ENCODE peak calls at places on chromosomes 16 and 17, in eight cellular contexts. One of them, this sample, is unnamed.

GRCh38 chr16:87851141-87851587 is 18.1 kb downstream of the SLC7A5 start:
- DNase-seq in NCI-H1694 treated with DMSO at 0.1 percent for 48 hours: no peak
- DNase-seq in NCI-H1436: peak
- DNase-seq in activated CD4-positive, alpha-beta T cell treated with anti-CD3 and anti-CD28 coated beads, Interleukin-2, amount 10 ng/mL, durations not matched to agents 24 days and 14 days: no peak
- DNase-seq in neural crest cell: no peak
- DNase-seq in HCT116: no peak
- DNase-seq in H1: no peak
- DNase-seq in stomach: no peak
- DNase-seq in this sample: no peak

GRCh38 chr16:89135166-89135565 is 36.4 kb upstream of the CDH15 start:
- DNase-seq in stomach: no peak
- DNase-seq in HCT116: no peak
- DNase-seq in NCI-H1436: no peak
- DNase-seq in NCI-H1694 treated with DMSO at 0.1 percent for 48 hours: no peak
- DNase-seq in activated CD4-positive, alpha-beta T cell treated with anti-CD3 and anti-CD28 coated beads, Interleukin-2, amount 10 ng/mL, durations not matched to agents 24 days and 14 days: no peak
- DNase-seq in H1: no peak
- DNase-seq in neural crest cell: no peak
- DNase-seq in this sample: no peak

GRCh38 chr16:4612977-4613635 is 1.6 kb downstream of the UBALD1 start:
- DNase-seq in HCT116: no peak
- DNase-seq in activated CD4-positive, alpha-beta T cell treated with anti-CD3 and anti-CD28 coated beads, Interleukin-2, amount 10 ng/mL, durations not matched to agents 24 days and 14 days: no peak
- DNase-seq in neural crest cell: no peak
- DNase-seq in NCI-H1436: no peak
- DNase-seq in stomach: no peak
- DNase-seq in H1: no peak
- DNase-seq in NCI-H1694 treated with DMSO at 0.1 percent for 48 hours: no peak
- DNase-seq in this sample: no peak

GRCh38 chr17:78781339-78782304 is at the start of gene CYTH1:
- DNase-seq in NCI-H1436: peak
- DNase-seq in NCI-H1694 treated with DMSO at 0.1 percent for 48 hours: no peak
- DNase-seq in HCT116: no peak
- DNase-seq in H1: peak
- DNase-seq in activated CD4-positive, alpha-beta T cell treated with anti-CD3 and anti-CD28 coated beads, Interleukin-2, amount 10 ng/mL, durations not matched to agents 24 days and 14 days: peak
- DNase-seq in neural crest cell: peak
- DNase-seq in stomach: peak
- DNase-seq in this sample: no peak

GRCh38 chr16:85570213-85570734 is 42.8 kb upstream of the GSE1 start:
- DNase-seq in activated CD4-positive, alpha-beta T cell treated with anti-CD3 and anti-CD28 coated beads, Interleukin-2, amount 10 ng/mL, durations not matched to agents 24 days and 14 days: no peak
- DNase-seq in H1: no peak
- DNase-seq in NCI-H1436: no peak
- DNase-seq in HCT116: peak
- DNase-seq in NCI-H1694 treated with DMSO at 0.1 percent for 48 hours: no peak
- DNase-seq in neural crest cell: no peak
- DNase-seq in stomach: peak
- DNase-seq in this sample: no peak

GRCh38 chr17:82754297-82755208 is 2.7 kb downstream of the TBCD start:
- DNase-seq in activated CD4-positive, alpha-beta T cell treated with anti-CD3 and anti-CD28 coated beads, Interleukin-2, amount 10 ng/mL, durations not matched to agents 24 days and 14 days: peak
- DNase-seq in H1: peak
- DNase-seq in stomach: no peak
- DNase-seq in neural crest cell: no peak
- DNase-seq in HCT116: peak
- DNase-seq in NCI-H1694 treated with DMSO at 0.1 percent for 48 hours: no peak
- DNase-seq in NCI-H1436: peak
- DNase-seq in this sample: no peak

GRCh38 chr16:68640972-68641371 is 4.1 kb upstream of the CDH3 start:
- DNase-seq in stomach: peak
- DNase-seq in HCT116: no peak
- DNase-seq in NCI-H1694 treated with DMSO at 0.1 percent for 48 hours: no peak
- DNase-seq in neural crest cell: no peak
- DNase-seq in NCI-H1436: no peak
- DNase-seq in H1: no peak
- DNase-seq in activated CD4-positive, alpha-beta T cell treated with anti-CD3 and anti-CD28 coated beads, Interleukin-2, amount 10 ng/mL, durations not matched to agents 24 days and 14 days: no peak
- DNase-seq in this sample: no peak

GRCh38 chr16:71514476-71514875 is 11.8 kb upstream of the CHST4 start:
- DNase-seq in HCT116: no peak
- DNase-seq in neural crest cell: no peak
- DNase-seq in NCI-H1694 treated with DMSO at 0.1 percent for 48 hours: no peak
- DNase-seq in H1: no peak
- DNase-seq in activated CD4-positive, alpha-beta T cell treated with anti-CD3 and anti-CD28 coated beads, Interleukin-2, amount 10 ng/mL, durations not matched to agents 24 days and 14 days: no peak
- DNase-seq in NCI-H1436: no peak
- DNase-seq in stomach: no peak
- DNase-seq in this sample: no peak

GRCh38 chr17:27343972-27344607 is 50.2 kb downstream of the WSB1 start:
- DNase-seq in neural crest cell: no peak
- DNase-seq in stomach: no peak
- DNase-seq in NCI-H1436: no peak
- DNase-seq in NCI-H1694 treated with DMSO at 0.1 percent for 48 hours: no peak
- DNase-seq in H1: no peak
- DNase-seq in HCT116: no peak
- DNase-seq in activated CD4-positive, alpha-beta T cell treated with anti-CD3 and anti-CD28 coated beads, Interleukin-2, amount 10 ng/mL, durations not matched to agents 24 days and 14 days: no peak
- DNase-seq in this sample: no peak

GRCh38 chr16:77558786-77559185 is 124.0 kb upstream of the ADAMTS18 start:
- DNase-seq in HCT116: no peak
- DNase-seq in NCI-H1436: no peak
- DNase-seq in activated CD4-positive, alpha-beta T cell treated with anti-CD3 and anti-CD28 coated beads, Interleukin-2, amount 10 ng/mL, durations not matched to agents 24 days and 14 days: no peak
- DNase-seq in stomach: no peak
- DNase-seq in neural crest cell: no peak
- DNase-seq in H1: no peak
- DNase-seq in NCI-H1694 treated with DMSO at 0.1 percent for 48 hours: no peak
- DNase-seq in this sample: no peak

GRCh38 chr17:82399030-82399429 is 19.1 kb upstream of the HEXD start:
- DNase-seq in activated CD4-positive, alpha-beta T cell treated with anti-CD3 and anti-CD28 coated beads, Interleukin-2, amount 10 ng/mL, durations not matched to agents 24 days and 14 days: no peak
- DNase-seq in HCT116: no peak
- DNase-seq in NCI-H1436: no peak
- DNase-seq in NCI-H1694 treated with DMSO at 0.1 percent for 48 hours: peak
- DNase-seq in neural crest cell: no peak
- DNase-seq in stomach: no peak
- DNase-seq in H1: no peak
- DNase-seq in this sample: no peak

GRCh38 chr17:81342062-81342699 is 47.1 kb upstream of the SLC38A10 start:
- DNase-seq in activated CD4-positive, alpha-beta T cell treated with anti-CD3 and anti-CD28 coated beads, Interleukin-2, amount 10 ng/mL, durations not matched to agents 24 days and 14 days: no peak
- DNase-seq in NCI-H1694 treated with DMSO at 0.1 percent for 48 hours: no peak
- DNase-seq in HCT116: no peak
- DNase-seq in neural crest cell: no peak
- DNase-seq in H1: no peak
- DNase-seq in NCI-H1436: no peak
- DNase-seq in stomach: no peak
- DNase-seq in this sample: no peak

GRCh38 chr17:61400058-61400785 is 579 bp downstream of the TBX2 start:
- DNase-seq in stomach: no peak
- DNase-seq in H1: peak
- DNase-seq in NCI-H1694 treated with DMSO at 0.1 percent for 48 hours: peak
- DNase-seq in HCT116: no peak
- DNase-seq in NCI-H1436: no peak
- DNase-seq in neural crest cell: no peak
- DNase-seq in activated CD4-positive, alpha-beta T cell treated with anti-CD3 and anti-CD28 coated beads, Interleukin-2, amount 10 ng/mL, durations not matched to agents 24 days and 14 days: no peak
- DNase-seq in this sample: no peak

GRCh38 chr16:50338371-50339231 is 30.2 kb downstream of the BRD7 start:
- DNase-seq in HCT116: no peak
- DNase-seq in NCI-H1694 treated with DMSO at 0.1 percent for 48 hours: no peak
- DNase-seq in NCI-H1436: no peak
- DNase-seq in neural crest cell: no peak
- DNase-seq in stomach: no peak
- DNase-seq in H1: no peak
- DNase-seq in activated CD4-positive, alpha-beta T cell treated with anti-CD3 and anti-CD28 coated beads, Interleukin-2, amount 10 ng/mL, durations not matched to agents 24 days and 14 days: no peak
- DNase-seq in this sample: no peak

GRCh38 chr17:32498362-32498761 is 11.6 kb downstream of the CDK5R1 start:
- DNase-seq in H1: peak
- DNase-seq in neural crest cell: no peak
- DNase-seq in NCI-H1694 treated with DMSO at 0.1 percent for 48 hours: no peak
- DNase-seq in stomach: no peak
- DNase-seq in activated CD4-positive, alpha-beta T cell treated with anti-CD3 and anti-CD28 coated beads, Interleukin-2, amount 10 ng/mL, durations not matched to agents 24 days and 14 days: peak
- DNase-seq in NCI-H1436: no peak
- DNase-seq in HCT116: no peak
- DNase-seq in this sample: no peak

GRCh38 chr16:50067290-50067853 is 1.6 kb downstream of the HEATR3 start:
- DNase-seq in HCT116: peak
- DNase-seq in neural crest cell: peak
- DNase-seq in activated CD4-positive, alpha-beta T cell treated with anti-CD3 and anti-CD28 coated beads, Interleukin-2, amount 10 ng/mL, durations not matched to agents 24 days and 14 days: peak
- DNase-seq in NCI-H1694 treated with DMSO at 0.1 percent for 48 hours: peak
- DNase-seq in H1: peak
- DNase-seq in NCI-H1436: peak
- DNase-seq in stomach: no peak
- DNase-seq in this sample: peak

GRCh38 chr16:79599256-79599836 is 1.2 kb downstream of the MAF start:
- DNase-seq in activated CD4-positive, alpha-beta T cell treated with anti-CD3 and anti-CD28 coated beads, Interleukin-2, amount 10 ng/mL, durations not matched to agents 24 days and 14 days: peak
- DNase-seq in NCI-H1436: peak
- DNase-seq in NCI-H1694 treated with DMSO at 0.1 percent for 48 hours: no peak
- DNase-seq in neural crest cell: peak
- DNase-seq in H1: peak
- DNase-seq in HCT116: no peak
- DNase-seq in stomach: no peak
- DNase-seq in this sample: no peak

GRCh38 chr16:88297178-88297720 is 85.5 kb upstream of the ZNF469 start:
- DNase-seq in activated CD4-positive, alpha-beta T cell treated with anti-CD3 and anti-CD28 coated beads, Interleukin-2, amount 10 ng/mL, durations not matched to agents 24 days and 14 days: no peak
- DNase-seq in H1: no peak
- DNase-seq in stomach: no peak
- DNase-seq in NCI-H1694 treated with DMSO at 0.1 percent for 48 hours: no peak
- DNase-seq in neural crest cell: no peak
- DNase-seq in HCT116: no peak
- DNase-seq in NCI-H1436: no peak
- DNase-seq in this sample: no peak

GRCh38 chr17:17180141-17180603 is 26.0 kb downstream of the PLD6 start:
- DNase-seq in HCT116: no peak
- DNase-seq in activated CD4-positive, alpha-beta T cell treated with anti-CD3 and anti-CD28 coated beads, Interleukin-2, amount 10 ng/mL, durations not matched to agents 24 days and 14 days: peak
- DNase-seq in H1: no peak
- DNase-seq in neural crest cell: no peak
- DNase-seq in NCI-H1694 treated with DMSO at 0.1 percent for 48 hours: no peak
- DNase-seq in NCI-H1436: no peak
- DNase-seq in stomach: no peak
- DNase-seq in this sample: no peak

GRCh38 chr16:22672830-22673210 is 141.1 kb upstream of the HS3ST2 start:
- DNase-seq in HCT116: no peak
- DNase-seq in neural crest cell: no peak
- DNase-seq in stomach: no peak
- DNase-seq in activated CD4-positive, alpha-beta T cell treated with anti-CD3 and anti-CD28 coated beads, Interleukin-2, amount 10 ng/mL, durations not matched to agents 24 days and 14 days: no peak
- DNase-seq in NCI-H1436: no peak
- DNase-seq in NCI-H1694 treated with DMSO at 0.1 percent for 48 hours: no peak
- DNase-seq in H1: peak
- DNase-seq in this sample: no peak

GRCh38 chr17:75646626-75646968 is 13.4 kb downstream of the SMIM5 start:
- DNase-seq in NCI-H1694 treated with DMSO at 0.1 percent for 48 hours: no peak
- DNase-seq in HCT116: no peak
- DNase-seq in H1: no peak
- DNase-seq in stomach: no peak
- DNase-seq in activated CD4-positive, alpha-beta T cell treated with anti-CD3 and anti-CD28 coated beads, Interleukin-2, amount 10 ng/mL, durations not matched to agents 24 days and 14 days: no peak
- DNase-seq in neural crest cell: no peak
- DNase-seq in NCI-H1436: no peak
- DNase-seq in this sample: no peak

GRCh38 chr16:85238233-85238647 is 126.0 kb upstream of the CIBAR2 start:
- DNase-seq in stomach: peak
- DNase-seq in NCI-H1694 treated with DMSO at 0.1 percent for 48 hours: peak
- DNase-seq in neural crest cell: no peak
- DNase-seq in activated CD4-positive, alpha-beta T cell treated with anti-CD3 and anti-CD28 coated beads, Interleukin-2, amount 10 ng/mL, durations not matched to agents 24 days and 14 days: no peak
- DNase-seq in NCI-H1436: no peak
- DNase-seq in HCT116: no peak
- DNase-seq in H1: peak
- DNase-seq in this sample: no peak

GRCh38 chr16:54284319-54284930 is 2.2 kb downstream of the IRX3 start:
- DNase-seq in activated CD4-positive, alpha-beta T cell treated with anti-CD3 and anti-CD28 coated beads, Interleukin-2, amount 10 ng/mL, durations not matched to agents 24 days and 14 days: peak
- DNase-seq in stomach: peak
- DNase-seq in NCI-H1436: no peak
- DNase-seq in H1: peak
- DNase-seq in neural crest cell: no peak
- DNase-seq in NCI-H1694 treated with DMSO at 0.1 percent for 48 hours: no peak
- DNase-seq in HCT116: no peak
- DNase-seq in this sample: no peak

GRCh38 chr17:60151355-60151754 is 1.6 kb downstream of the CA4 start:
- DNase-seq in HCT116: no peak
- DNase-seq in activated CD4-positive, alpha-beta T cell treated with anti-CD3 and anti-CD28 coated beads, Interleukin-2, amount 10 ng/mL, durations not matched to agents 24 days and 14 days: peak
- DNase-seq in NCI-H1694 treated with DMSO at 0.1 percent for 48 hours: no peak
- DNase-seq in NCI-H1436: no peak
- DNase-seq in H1: peak
- DNase-seq in neural crest cell: no peak
- DNase-seq in stomach: no peak
- DNase-seq in this sample: no peak

GRCh38 chr16:1315081-1316032 is 5.9 kb downstream of the UBE2I start:
- DNase-seq in HCT116: no peak
- DNase-seq in NCI-H1436: no peak
- DNase-seq in H1: no peak
- DNase-seq in activated CD4-positive, alpha-beta T cell treated with anti-CD3 and anti-CD28 coated beads, Interleukin-2, amount 10 ng/mL, durations not matched to agents 24 days and 14 days: no peak
- DNase-seq in NCI-H1694 treated with DMSO at 0.1 percent for 48 hours: no peak
- DNase-seq in stomach: no peak
- DNase-seq in neural crest cell: no peak
- DNase-seq in this sample: no peak

GRCh38 chr16:9793623-9794022 is 388.6 kb downstream of the GRIN2A start:
- DNase-seq in NCI-H1694 treated with DMSO at 0.1 percent for 48 hours: no peak
- DNase-seq in H1: no peak
- DNase-seq in HCT116: no peak
- DNase-seq in activated CD4-positive, alpha-beta T cell treated with anti-CD3 and anti-CD28 coated beads, Interleukin-2, amount 10 ng/mL, durations not matched to agents 24 days and 14 days: no peak
- DNase-seq in NCI-H1436: no peak
- DNase-seq in neural crest cell: no peak
- DNase-seq in stomach: no peak
- DNase-seq in this sample: no peak

GRCh38 chr16:969508-970378 is 1.0 kb downstream of the LMF1 start:
- DNase-seq in HCT116: no peak
- DNase-seq in H1: peak
- DNase-seq in NCI-H1436: no peak
- DNase-seq in neural crest cell: no peak
- DNase-seq in NCI-H1694 treated with DMSO at 0.1 percent for 48 hours: no peak
- DNase-seq in stomach: no peak
- DNase-seq in activated CD4-positive, alpha-beta T cell treated with anti-CD3 and anti-CD28 coated beads, Interleukin-2, amount 10 ng/mL, durations not matched to agents 24 days and 14 days: no peak
- DNase-seq in this sample: no peak

GRCh38 chr16:10941127-10941933 is 938 bp downstream of the DEXI start:
- DNase-seq in neural crest cell: no peak
- DNase-seq in HCT116: no peak
- DNase-seq in H1: peak
- DNase-seq in stomach: no peak
- DNase-seq in NCI-H1694 treated with DMSO at 0.1 percent for 48 hours: no peak
- DNase-seq in activated CD4-positive, alpha-beta T cell treated with anti-CD3 and anti-CD28 coated beads, Interleukin-2, amount 10 ng/mL, durations not matched to agents 24 days and 14 days: peak
- DNase-seq in NCI-H1436: no peak
- DNase-seq in this sample: no peak

GRCh38 chr17:50028207-50029120 is 27.4 kb upstream of the ITGA3 start:
- DNase-seq in activated CD4-positive, alpha-beta T cell treated with anti-CD3 and anti-CD28 coated beads, Interleukin-2, amount 10 ng/mL, durations not matched to agents 24 days and 14 days: no peak
- DNase-seq in NCI-H1436: no peak
- DNase-seq in NCI-H1694 treated with DMSO at 0.1 percent for 48 hours: no peak
- DNase-seq in H1: no peak
- DNase-seq in HCT116: no peak
- DNase-seq in neural crest cell: no peak
- DNase-seq in stomach: no peak
- DNase-seq in this sample: peak